ENCODE peak calls at places on chromosomes 11 and 22, in five cellular contexts. Y is HCT116, K is GM23248, T is MM.1S, W is PC-3. D is an unnamed sample.

GRCh38 chr22:39396156-39396796 is 3.3 kb upstream of the TAB1 start:
- DNase-seq in Y (no peak), K (no peak), T (no peak), W (no peak), D (no peak)

GRCh38 chr11:71286701-71287643 is 34.6 kb upstream of the SHANK2 start:
- DNase-seq in Y (no peak), K (peak; percentile 98), T (no peak), W (peak; percentile 57), D (no peak)

GRCh38 chr22:50310949-50311444 is 3.6 kb upstream of the PLXNB2 start:
- DNase-seq in Y (no peak), K (no peak), T (no peak), W (no peak), D (no peak)

GRCh38 chr11:20162824-20163777 is 2.8 kb upstream of the DBX1 start:
- DNase-seq in Y (no peak), K (peak; percentile 50), T (no peak), W (no peak), D (peak; percentile 85)

GRCh38 chr11:96714689-96715088 is 324.9 kb downstream of the JRKL start:
- DNase-seq in Y (no peak), K (no peak), T (no peak), W (no peak), D (no peak)

GRCh38 chr22:20979243-20979809 is 2.8 kb upstream of the LZTR1 start:
- DNase-seq in Y (no peak), K (peak; percentile 74), T (no peak), W (no peak), D (peak; percentile 95)

GRCh38 chr11:94424662-94425061 is 23.4 kb upstream of the GPR83 start:
- DNase-seq in Y (no peak), K (peak; percentile 34), T (no peak), W (peak; percentile 71), D (no peak)

GRCh38 chr11:86152006-86152862 is 83.3 kb upstream of the PICALM start:
- DNase-seq in Y (no peak), K (peak; percentile 72), T (peak; percentile 15), W (peak; percentile 22), D (no peak)

GRCh38 chr11:105673089-105673488 is 63.2 kb downstream of the GRIA4 start:
- DNase-seq in Y (no peak), K (peak; percentile 66), T (peak; percentile 66), W (peak; percentile 77), D (peak; percentile 87)

GRCh38 chr11:101870510-101870909 is 44.3 kb upstream of the CEP126 start:
- DNase-seq in Y (peak; percentile 41), K (peak; percentile 88), T (no peak), W (peak; percentile 91), D (no peak)

GRCh38 chr11:77141034-77141433 is 13.0 kb downstream of the MYO7A start:
- DNase-seq in Y (no peak), K (peak; percentile 75), T (no peak), W (peak; percentile 74), D (no peak)

GRCh38 chr11:123408619-123409455 is 21.2 kb upstream of the GRAMD1B start:
- DNase-seq in Y (no peak), K (no peak), T (no peak), W (no peak), D (no peak)

GRCh38 chr11:92972248-92972647 is 2.8 kb downstream of the MTNR1B start:
- DNase-seq in Y (no peak), K (no peak), T (no peak), W (no peak), D (no peak)

GRCh38 chr11:92967178-92967577 is 2.3 kb upstream of the MTNR1B start:
- DNase-seq in Y (no peak), K (no peak), T (no peak), W (no peak), D (no peak)

GRCh38 chr11:92969634-92970347 is at the start of gene MTNR1B:
- DNase-seq in Y (no peak), K (no peak), T (no peak), W (no peak), D (peak; percentile 39)

GRCh38 chr11:92965196-92965595 is 4.3 kb upstream of the MTNR1B start:
- DNase-seq in Y (no peak), K (no peak), T (no peak), W (no peak), D (no peak)

GRCh38 chr11:92969293-92969633 is 188 bp upstream of the MTNR1B start:
- DNase-seq in Y (no peak), K (no peak), T (no peak), W (no peak), D (no peak)
- TF ChIP-seq EZH2 in Y (no peak), K (no peak), T (no peak), W (no peak), D (no peak)

GRCh38 chr11:34050967-34051348 is 573 bp upstream of the CAPRIN1 start:
- DNase-seq in Y (no peak), K (peak; percentile 70), T (no peak), W (no peak), D (no peak)
- TF ChIP-seq EZH2phosphoT487 in Y (no peak), K (no peak), T (no peak), W (no peak), D (no peak)

DNA sequence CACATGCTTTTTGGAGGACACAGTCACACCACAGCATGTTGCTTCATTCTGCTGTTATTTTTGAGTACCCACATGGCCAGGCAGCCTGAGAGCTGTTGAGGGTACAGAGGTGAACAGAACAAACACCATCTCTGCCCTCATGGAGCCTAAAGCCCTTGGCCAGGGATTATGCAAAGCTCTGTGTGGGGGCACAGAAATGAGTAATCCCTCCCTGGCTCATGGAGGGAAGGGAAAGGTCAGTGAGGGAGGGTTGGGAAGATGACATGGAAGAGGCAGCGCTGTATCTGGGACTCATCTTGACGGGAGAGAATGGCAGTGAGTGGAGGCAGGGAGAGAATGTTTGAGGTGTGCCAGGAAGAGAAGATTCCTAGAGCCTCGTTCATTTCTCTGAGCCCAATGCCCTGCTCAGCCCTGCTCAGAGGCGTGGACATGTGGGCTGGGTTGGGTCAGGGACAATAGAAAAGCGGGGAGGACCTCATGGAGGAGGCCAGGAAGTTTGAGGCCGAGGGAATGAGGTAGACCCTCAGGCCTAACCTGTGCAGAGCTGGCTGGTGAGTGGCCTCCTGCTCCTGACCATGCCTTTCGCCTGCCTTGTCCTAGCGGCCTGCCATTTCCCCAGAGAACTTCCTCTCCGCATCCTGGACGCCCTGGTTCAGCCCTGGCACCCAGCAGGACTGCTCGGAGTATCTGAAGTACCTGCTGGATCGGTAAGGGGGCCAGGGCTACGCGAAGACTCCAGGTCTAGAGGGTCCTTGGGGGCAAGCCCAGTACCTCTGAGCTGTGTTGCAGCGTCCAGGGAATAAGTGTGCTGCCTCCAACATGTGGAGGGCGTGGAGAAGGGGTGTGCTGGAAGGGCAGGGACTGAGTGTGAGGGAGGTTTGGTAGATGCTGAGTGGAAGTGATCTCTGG is 19.8 kb downstream of the USP35 start:
- DNase-seq in Y (no peak), K (peak; percentile 73), T (no peak), W (no peak), D (no peak)
- H3K9ac ChIP-seq in Y (no peak overlapping the region), K (no peak overlapping the region), T (no peak overlapping the region), W (no peak overlapping the region), D (no peak overlapping the region)

DNA sequence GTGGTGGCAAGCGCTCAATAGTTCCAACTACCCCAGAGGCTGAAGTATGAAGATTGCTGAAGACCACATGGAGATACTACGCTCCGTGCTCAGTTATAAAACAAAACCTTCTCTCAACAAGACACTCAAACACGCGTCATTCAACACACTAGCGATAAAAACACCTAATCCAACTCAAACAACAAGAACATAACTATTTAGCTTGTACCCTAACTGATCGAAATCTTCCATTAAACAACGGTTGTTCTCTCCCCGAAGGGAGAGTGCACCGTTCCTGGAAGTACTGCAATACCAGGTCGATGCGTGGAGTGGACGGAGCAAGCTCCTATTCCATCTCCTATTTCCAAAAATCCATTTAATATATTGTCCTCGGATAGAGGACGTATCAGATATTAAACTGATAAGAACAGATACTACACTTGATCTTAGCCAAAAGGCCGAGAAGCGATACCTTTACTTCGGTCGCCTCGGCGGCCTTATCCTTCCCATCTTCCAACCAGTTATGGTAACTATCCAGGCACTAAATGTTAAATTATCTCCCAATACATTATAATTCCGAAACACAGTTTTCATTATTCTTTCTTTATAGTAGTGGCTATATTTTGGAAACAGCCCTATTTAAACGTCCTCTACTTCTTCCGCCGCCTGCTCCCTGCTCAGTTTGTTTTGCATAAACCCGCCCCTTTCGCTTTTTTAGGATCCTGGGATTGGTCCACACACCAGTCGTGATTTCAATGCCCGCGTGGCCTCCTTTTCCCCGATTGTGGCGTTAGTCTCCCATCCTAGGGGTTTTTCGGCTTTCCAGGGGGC is 2.2 kb upstream of the WDR74 start:
- DNase-seq in Y (peak; percentile 99), K (peak; percentile 98), T (peak; percentile 96), W (peak; percentile 100), D (peak; percentile 93)
- TF ChIP-seq EZH2 in Y (no peak), K (no peak), T (no peak), W (no peak), D (no peak)

DNA sequence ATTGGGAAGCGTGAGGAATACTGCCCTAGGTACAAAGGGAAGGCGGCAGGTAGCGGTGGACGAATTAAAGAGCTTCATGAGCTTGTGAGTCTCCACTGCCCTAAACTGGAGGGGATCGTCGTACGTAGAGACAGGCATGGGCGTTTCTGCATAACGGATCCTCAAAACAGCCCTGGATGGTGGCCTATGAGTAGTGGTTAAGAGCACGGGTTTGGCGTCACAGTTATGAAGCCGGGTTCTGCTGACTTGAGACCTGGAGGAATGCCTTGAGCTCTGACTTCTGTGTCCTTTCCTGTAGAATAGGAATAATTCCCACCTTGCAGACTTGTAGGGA is 335 bp downstream of the TMEM138 start:
- DNase-seq in Y (no peak), K (peak; percentile 90), T (peak; percentile 45), W (peak; percentile 34), D (no peak)
- TF ChIP-seq EZH2phosphoT487 in Y (no peak), K (no peak), T (no peak), W (no peak), D (no peak)

GRCh38 chr22:19890502-19891349 is 36.1 kb upstream of the GNB1L start:
- DNase-seq in Y (no peak), K (no peak), T (no peak), W (no peak), D (no peak)

GRCh38 chr22:19891350-19892248 is 36.9 kb upstream of the GNB1L start:
- DNase-seq in Y (no peak), K (peak; percentile 92), T (peak; percentile 94), W (peak; percentile 79), D (peak; percentile 95)

GRCh38 chr22:19893363-19893762 is 38.7 kb upstream of the GNB1L start:
- DNase-seq in Y (no peak), K (no peak), T (no peak), W (no peak), D (no peak)

GRCh38 chr22:19892925-19893324 is 38.3 kb upstream of the GNB1L start:
- DNase-seq in Y (no peak), K (no peak), T (no peak), W (no peak), D (no peak)

GRCh38 chr22:19892249-19892879 is 37.7 kb upstream of the GNB1L start:
- DNase-seq in Y (no peak), K (no peak), T (no peak), W (no peak), D (peak; percentile 65)
- H3K9ac ChIP-seq in Y (peak overlapping the region; percentile 35), K (no peak overlapping the region), T (peak overlapping the region; percentile 67), W (peak overlapping the region; percentile 6), D (no peak overlapping the region)

GRCh38 chr22:43109921-43110443 is 568 bp upstream of the BIK start:
- DNase-seq in Y (no peak), K (peak; percentile 20), T (no peak), W (no peak), D (peak; percentile 64)
- TF ChIP-seq EZH2 in Y (no peak), K (peak; percentile 55), T (no peak), W (no peak), D (peak; percentile 21)